ENCODE peak calls at places on chromosome 2, in six cellular contexts. One of them, this sample, is unnamed.

GRCh38 chr2:230400041-230400440 is 16.0 kb upstream of the SP100 start:
- DNase-seq in hypothalamus: no peak
- DNase-seq in epithelial cell of esophagus: no peak
- DNase-seq in MCF 10A: no peak
- DNase-seq in LNCaP clone FGC: no peak
- DNase-seq in midbrain: no peak
- DNase-seq in this sample: no peak

GRCh38 chr2:234133004-234133403 is 82.5 kb downstream of the SPP2 start:
- DNase-seq in epithelial cell of esophagus: peak
- DNase-seq in midbrain: no peak
- DNase-seq in LNCaP clone FGC: no peak
- DNase-seq in MCF 10A: peak
- DNase-seq in hypothalamus: no peak
- DNase-seq in this sample: peak

GRCh38 chr2:223383315-223383714 is 218.8 kb downstream of the SCG2 start:
- DNase-seq in MCF 10A: no peak
- DNase-seq in midbrain: no peak
- DNase-seq in epithelial cell of esophagus: no peak
- DNase-seq in hypothalamus: no peak
- DNase-seq in LNCaP clone FGC: no peak
- DNase-seq in this sample: no peak

GRCh38 chr2:241801611-241802420 is 7.2 kb upstream of the NEU4 start:
- DNase-seq in MCF 10A: no peak
- DNase-seq in hypothalamus: no peak
- DNase-seq in epithelial cell of esophagus: no peak
- DNase-seq in LNCaP clone FGC: no peak
- DNase-seq in midbrain: no peak
- DNase-seq in this sample: no peak

GRCh38 chr2:241018051-241018891 is 19.9 kb downstream of the SNED1 start:
- DNase-seq in LNCaP clone FGC: no peak
- DNase-seq in epithelial cell of esophagus: no peak
- DNase-seq in MCF 10A: no peak
- DNase-seq in midbrain: no peak
- DNase-seq in hypothalamus: no peak
- DNase-seq in this sample: no peak

GRCh38 chr2:66839551-66840320 is 404.8 kb downstream of the MEIS1 start:
- DNase-seq in LNCaP clone FGC: peak
- DNase-seq in MCF 10A: peak
- DNase-seq in hypothalamus: no peak
- DNase-seq in epithelial cell of esophagus: peak
- DNase-seq in midbrain: no peak
- DNase-seq in this sample: peak

GRCh38 chr2:127479219-127479825 is 47.0 kb downstream of the IWS1 start:
- DNase-seq in MCF 10A: peak
- DNase-seq in hypothalamus: no peak
- DNase-seq in LNCaP clone FGC: peak
- DNase-seq in midbrain: peak
- DNase-seq in epithelial cell of esophagus: peak
- DNase-seq in this sample: peak

GRCh38 chr2:130376433-130377293 is 20.8 kb downstream of the PTPN18 start:
- DNase-seq in epithelial cell of esophagus: no peak
- DNase-seq in midbrain: no peak
- DNase-seq in MCF 10A: no peak
- DNase-seq in LNCaP clone FGC: no peak
- DNase-seq in hypothalamus: no peak
- DNase-seq in this sample: no peak

GRCh38 chr2:49105506-49105905 is 48.8 kb downstream of the FSHR start:
- DNase-seq in hypothalamus: no peak
- DNase-seq in epithelial cell of esophagus: no peak
- DNase-seq in LNCaP clone FGC: no peak
- DNase-seq in midbrain: no peak
- DNase-seq in MCF 10A: no peak
- DNase-seq in this sample: no peak

GRCh38 chr2:20231632-20232031 is 6.7 kb upstream of the SDC1 start:
- DNase-seq in midbrain: no peak
- DNase-seq in epithelial cell of esophagus: peak
- DNase-seq in MCF 10A: peak
- DNase-seq in hypothalamus: no peak
- DNase-seq in LNCaP clone FGC: peak
- DNase-seq in this sample: peak

GRCh38 chr2:27573452-27573851 is 9.4 kb upstream of the ZNF512 start:
- DNase-seq in LNCaP clone FGC: no peak
- DNase-seq in MCF 10A: peak
- DNase-seq in midbrain: no peak
- DNase-seq in epithelial cell of esophagus: no peak
- DNase-seq in hypothalamus: no peak
- DNase-seq in this sample: no peak

GRCh38 chr2:109531221-109531620 is 82.5 kb downstream of the SEPTIN10 start:
- DNase-seq in LNCaP clone FGC: no peak
- DNase-seq in midbrain: no peak
- DNase-seq in MCF 10A: no peak
- DNase-seq in hypothalamus: no peak
- DNase-seq in epithelial cell of esophagus: no peak
- DNase-seq in this sample: no peak